ENCODE peak calls at places on chromosomes 2 and 18, in five cellular contexts. N, X, F, Y and L are unnamed samples.

GRCh38 chr2:230414302-230414701 is 1.7 kb upstream of the SP100 start:
- DNase-seq in Y (no peak), F (no peak), N (no peak), X (no peak), L (no peak)

GRCh38 chr18:213977-214376 is 53.9 kb downstream of the THOC1 start:
- DNase-seq in Y (no peak), F (no peak), X (no peak), N (no peak), L (no peak)

GRCh38 chr2:34105015-34105767 is 506.1 kb upstream of the FAM98A start:
- DNase-seq in F (no peak), N (no peak), X (peak; percentile 2), Y (peak; percentile 85), L (no peak)

GRCh38 chr2:241940329-241940728 is 70.8 kb downstream of the RTP5 start:
- DNase-seq in Y (peak; percentile 9), F (no peak), N (no peak), X (no peak), L (peak; percentile 10)

GRCh38 chr18:9101730-9102390 is 639 bp upstream of the NDUFV2 start:
- DNase-seq in N (no peak), X (no peak), F (no peak), Y (peak; percentile 72), L (no peak)

GRCh38 chr2:205868773-205869333 is 186.6 kb downstream of the NRP2 start:
- DNase-seq in F (no peak), N (no peak), Y (peak; percentile 88), X (no peak), L (no peak)

GRCh38 chr2:24354899-24355298 is 5.4 kb downstream of the ITSN2 start:
- DNase-seq in F (no peak), X (no peak), N (no peak), Y (no peak), L (no peak)

GRCh38 chr18:10259075-10259474 is 195.4 kb upstream of the APCDD1 start:
- DNase-seq in N (no peak), Y (no peak), F (no peak), X (no peak), L (no peak)

GRCh38 chr2:117436697-117437096 is 377.8 kb upstream of the DDX18 start:
- DNase-seq in X (no peak), Y (no peak), F (no peak), N (no peak), L (no peak)

GRCh38 chr2:54456526-54457325 is 599 bp downstream of the SPTBN1 start:
- DNase-seq in Y (peak; percentile 21), X (no peak), F (peak; percentile 48), N (peak; percentile 69), L (peak; percentile 88)

GRCh38 chr2:10126627-10127026 is 4.1 kb downstream of the RRM2 start:
- DNase-seq in Y (no peak), N (no peak), F (no peak), X (no peak), L (no peak)

GRCh38 chr2:39024833-39025232 is 96.0 kb downstream of the SOS1 start:
- DNase-seq in Y (peak; percentile 67), X (no peak), N (no peak), F (no peak), L (no peak)

GRCh38 chr2:69831354-69831905 is 2.0 kb downstream of the GMCL1 start:
- DNase-seq in F (no peak), N (no peak), Y (no peak), X (no peak), L (no peak)

GRCh38 chr2:125721072-125721721 is 934.8 kb upstream of the GYPC start:
- DNase-seq in Y (no peak), N (no peak), X (no peak), F (no peak), L (no peak)

GRCh38 chr2:108215794-108216211 is 24.0 kb upstream of the SULT1C3 start:
- DNase-seq in Y (peak; percentile 64), X (no peak), N (peak; percentile 46), F (no peak), L (no peak)

GRCh38 chr2:70412294-70413075 is 110.6 kb upstream of the FAM136A start:
- DNase-seq in F (no peak), X (no peak), N (no peak), Y (no peak), L (no peak)

GRCh38 chr2:66573866-66574265 is 138.9 kb downstream of the MEIS1 start:
- DNase-seq in N (no peak), Y (no peak), X (no peak), F (peak; percentile 21), L (no peak)

GRCh38 chr18:8929381-8929780 is 173.1 kb upstream of the NDUFV2 start:
- DNase-seq in Y (peak; percentile 41), X (no peak), F (no peak), N (no peak), L (no peak)

DNA sequence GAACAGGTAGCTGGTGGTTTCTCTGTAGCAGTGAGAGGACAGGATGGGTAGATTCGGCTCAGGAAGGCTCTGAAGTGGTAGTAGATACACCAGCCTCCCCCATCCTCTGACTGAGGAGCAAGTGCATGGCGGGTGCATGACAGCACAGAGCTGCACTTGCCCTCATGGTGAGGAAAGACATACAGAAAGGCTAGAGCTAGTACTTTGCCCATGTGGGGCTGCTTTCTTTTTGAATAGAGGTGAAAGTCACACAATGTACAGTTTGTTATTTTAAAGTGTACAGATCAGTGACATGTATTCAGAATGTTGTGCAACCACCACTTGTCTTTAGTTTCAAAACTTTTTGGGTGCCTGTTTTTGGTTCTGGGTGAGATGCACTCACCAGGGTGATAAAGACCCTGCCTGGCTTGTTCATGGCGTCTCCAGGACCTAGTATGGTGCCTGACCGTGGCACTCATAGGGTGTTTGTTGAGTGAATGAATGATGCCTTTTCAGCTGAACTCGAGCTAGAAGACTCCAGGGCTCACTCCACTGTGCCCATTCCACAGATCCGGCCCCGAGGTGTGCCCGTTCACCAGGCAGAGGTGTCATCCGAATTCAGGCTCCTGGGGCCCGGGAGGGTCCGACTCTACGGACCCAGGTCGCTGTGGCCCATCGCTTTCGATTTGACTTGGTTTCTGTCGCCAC is 421 bp upstream of the VAMP5 start:
- DNase-seq in N (no peak), Y (no peak), F (no peak), X (no peak), L (no peak)
- TF ChIP-seq CTCF in N (no peak), Y (no peak), F (no peak), X (no peak), L (no peak)

GRCh38 chr2:187271825-187272224 is 176.2 kb downstream of the CALCRL start:
- DNase-seq in N (no peak), F (no peak), X (no peak), Y (no peak), L (no peak)
- TF ChIP-seq CTCF in N (no peak), F (no peak), X (no peak), Y (no peak), L (no peak)

DNA sequence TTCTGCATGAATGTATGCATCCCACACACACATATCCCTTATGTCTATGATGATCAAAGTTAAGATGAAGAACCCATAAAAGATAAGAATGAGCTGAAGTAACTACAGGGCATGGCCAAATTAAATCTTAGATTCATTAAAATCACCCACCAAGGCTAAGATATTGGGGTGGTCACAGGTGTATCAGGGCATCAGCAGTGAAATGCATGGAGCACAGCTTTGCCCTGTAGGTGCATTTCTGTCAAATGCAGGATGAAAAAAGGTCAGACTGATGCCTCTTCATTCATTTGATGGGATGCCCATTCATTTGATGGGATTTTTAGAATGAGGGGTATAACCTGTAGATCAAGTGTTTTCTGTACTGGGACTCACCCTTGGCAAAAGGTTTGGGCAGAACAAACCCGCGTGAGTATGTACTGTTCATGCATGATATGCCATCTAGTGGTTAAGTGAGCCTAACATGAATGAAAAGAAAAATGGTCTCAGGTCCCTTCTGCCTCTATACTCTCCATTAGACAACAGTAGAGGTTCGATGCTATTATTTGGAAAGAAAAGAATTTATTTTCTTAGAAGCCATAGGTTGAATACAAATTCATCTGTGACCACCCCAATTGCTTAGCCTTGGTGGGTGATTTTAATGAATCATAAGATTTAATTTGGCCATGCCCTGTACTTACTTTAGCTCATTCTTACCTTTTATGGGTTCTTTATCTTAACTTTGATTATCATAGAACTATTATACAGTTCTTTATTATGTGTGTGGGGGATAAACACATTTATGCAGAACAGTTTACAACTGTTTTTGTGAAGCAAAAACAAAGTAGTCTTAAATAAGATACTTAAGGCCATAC is 43.2 kb upstream of the NOSTRIN start:
- DNase-seq in F (peak; percentile 29), Y (peak; percentile 69), X (peak; percentile 29), N (no peak), L (no peak)
- TF ChIP-seq CTCF in F (no peak), Y (peak; percentile 64), X (peak; percentile 64), N (peak; percentile 58), L (peak; percentile 75)

DNA sequence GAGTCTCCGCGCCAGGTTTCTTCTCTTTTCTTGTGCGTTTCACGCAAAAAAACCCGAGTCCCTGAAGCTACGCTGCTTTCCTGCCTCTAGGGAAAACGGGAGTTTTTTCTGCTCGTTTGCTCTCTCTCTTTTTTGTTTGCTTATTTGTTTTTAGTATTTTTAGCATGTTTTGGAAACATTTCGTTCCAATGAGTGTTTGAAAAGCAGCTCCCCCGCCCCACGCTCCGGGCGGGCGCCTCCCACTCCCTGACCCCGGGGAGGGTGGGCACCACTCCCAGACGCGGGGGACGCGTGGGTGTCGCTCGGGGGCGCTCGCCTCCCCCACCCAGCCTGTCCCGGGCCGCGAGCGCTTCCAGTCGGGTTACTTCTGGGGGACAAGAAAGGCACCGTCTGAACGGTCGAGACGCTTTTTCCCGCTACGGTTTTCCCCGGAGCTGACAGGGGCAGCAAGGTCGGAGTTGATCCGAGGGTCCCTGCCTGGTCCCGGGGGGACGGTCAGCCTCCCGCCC is 446 bp upstream of the EFHD1 start:
- DNase-seq in X (no peak), Y (peak; percentile 11), F (peak; percentile 92), N (no peak), L (no peak)
- TF ChIP-seq CTCF in X (no peak), Y (no peak), F (peak; percentile 20), N (no peak), L (no peak)

GRCh38 chr2:149990965-149991364 is 403.4 kb upstream of the MMADHC start:
- DNase-seq in F (no peak), X (no peak), Y (no peak), N (no peak), L (no peak)

GRCh38 chr2:149993316-149993715 is 405.7 kb upstream of the MMADHC start:
- DNase-seq in N (no peak), X (no peak), F (no peak), Y (no peak), L (no peak)

GRCh38 chr2:149989447-149990063 is 402.0 kb upstream of the MMADHC start:
- DNase-seq in N (no peak), Y (peak; percentile 16), F (no peak), X (no peak), L (no peak)

GRCh38 chr2:149994057-149994728 is 406.6 kb upstream of the MMADHC start:
- DNase-seq in F (no peak), Y (peak; percentile 59), N (no peak), X (peak; percentile 44), L (no peak)

GRCh38 chr2:149991576-149991975 is 404.0 kb upstream of the MMADHC start:
- DNase-seq in N (no peak), X (no peak), Y (peak; percentile 19), F (no peak), L (no peak)
- TF ChIP-seq CTCF in N (no peak), X (no peak), Y (no peak), F (no peak), L (no peak)

GRCh38 chr2:111656893-111657292 is 227.1 kb downstream of the ANAPC1 start:
- DNase-seq in N (no peak), X (no peak), Y (no peak), F (no peak), L (peak; percentile 63)
- TF ChIP-seq CTCF in N (no peak), X (no peak), Y (no peak), F (no peak), L (no peak)